ENCODE peak calls at places on chromosomes 16 and 17, in six cellular contexts. One of them, this sample, is unnamed.

GRCh38 chr17:81391964-81392908 is 3.0 kb upstream of the BAHCC1 start:
- DNase-seq in Right ventricle myocardium superior: peak; percentile 83
- DNase-seq in thoracic aorta: no peak
- DNase-seq in AG10803: peak; percentile 83
- DNase-seq in AG04450: no peak
- DNase-seq in stimulated activated CD4-positive, alpha-beta T cell treated with anti-CD3 and anti-CD28 coated beads, Interleukin-15, amount 100 ng/mL, for 1 hour: no peak
- DNase-seq in this sample: no peak

GRCh38 chr16:28106467-28106866 is 43.0 kb upstream of the GSG1L start:
- DNase-seq in Right ventricle myocardium superior: no peak
- DNase-seq in thoracic aorta: no peak
- DNase-seq in AG10803: no peak
- DNase-seq in AG04450: no peak
- DNase-seq in stimulated activated CD4-positive, alpha-beta T cell treated with anti-CD3 and anti-CD28 coated beads, Interleukin-15, amount 100 ng/mL, for 1 hour: no peak
- DNase-seq in this sample: no peak

GRCh38 chr16:49539758-49540157 is 166.2 kb downstream of the C16orf78 start:
- DNase-seq in Right ventricle myocardium superior: no peak
- DNase-seq in thoracic aorta: no peak
- DNase-seq in AG10803: no peak
- DNase-seq in AG04450: no peak
- DNase-seq in stimulated activated CD4-positive, alpha-beta T cell treated with anti-CD3 and anti-CD28 coated beads, Interleukin-15, amount 100 ng/mL, for 1 hour: no peak
- DNase-seq in this sample: no peak

GRCh38 chr17:60863892-60864673 is 186.4 kb downstream of the BCAS3 start:
- DNase-seq in Right ventricle myocardium superior: no peak
- DNase-seq in thoracic aorta: no peak
- DNase-seq in AG10803: peak; percentile 53
- DNase-seq in AG04450: no peak
- DNase-seq in stimulated activated CD4-positive, alpha-beta T cell treated with anti-CD3 and anti-CD28 coated beads, Interleukin-15, amount 100 ng/mL, for 1 hour: no peak
- DNase-seq in this sample: no peak

GRCh38 chr16:51393381-51394005 is 242.4 kb upstream of the SALL1 start:
- DNase-seq in Right ventricle myocardium superior: no peak
- DNase-seq in thoracic aorta: no peak
- DNase-seq in AG10803: no peak
- DNase-seq in AG04450: no peak
- DNase-seq in stimulated activated CD4-positive, alpha-beta T cell treated with anti-CD3 and anti-CD28 coated beads, Interleukin-15, amount 100 ng/mL, for 1 hour: no peak
- DNase-seq in this sample: no peak

GRCh38 chr17:17818088-17818526 is 18.7 kb downstream of the SREBF1 start:
- DNase-seq in Right ventricle myocardium superior: no peak
- DNase-seq in thoracic aorta: no peak
- DNase-seq in AG10803: no peak
- DNase-seq in AG04450: no peak
- DNase-seq in stimulated activated CD4-positive, alpha-beta T cell treated with anti-CD3 and anti-CD28 coated beads, Interleukin-15, amount 100 ng/mL, for 1 hour: no peak
- DNase-seq in this sample: no peak

GRCh38 chr17:82800885-82801284 is 38.9 kb downstream of the ZNF750 start:
- DNase-seq in Right ventricle myocardium superior: no peak
- DNase-seq in thoracic aorta: no peak
- DNase-seq in AG10803: no peak
- DNase-seq in AG04450: no peak
- DNase-seq in stimulated activated CD4-positive, alpha-beta T cell treated with anti-CD3 and anti-CD28 coated beads, Interleukin-15, amount 100 ng/mL, for 1 hour: no peak
- DNase-seq in this sample: no peak

GRCh38 chr17:57370051-57370581 is 113.8 kb downstream of the MSI2 start:
- DNase-seq in Right ventricle myocardium superior: no peak
- DNase-seq in thoracic aorta: no peak
- DNase-seq in AG10803: peak; percentile 73
- DNase-seq in AG04450: peak; percentile 70
- DNase-seq in stimulated activated CD4-positive, alpha-beta T cell treated with anti-CD3 and anti-CD28 coated beads, Interleukin-15, amount 100 ng/mL, for 1 hour: no peak
- DNase-seq in this sample: no peak

GRCh38 chr17:56114469-56114868 is 38.8 kb upstream of the ANKFN1 start:
- DNase-seq in Right ventricle myocardium superior: no peak
- DNase-seq in thoracic aorta: no peak
- DNase-seq in AG10803: no peak
- DNase-seq in AG04450: no peak
- DNase-seq in stimulated activated CD4-positive, alpha-beta T cell treated with anti-CD3 and anti-CD28 coated beads, Interleukin-15, amount 100 ng/mL, for 1 hour: no peak
- DNase-seq in this sample: no peak

GRCh38 chr16:57265850-57266530 is 18.5 kb downstream of the PLLP start:
- DNase-seq in Right ventricle myocardium superior: peak; percentile 86
- DNase-seq in thoracic aorta: no peak
- DNase-seq in AG10803: peak; percentile 40
- DNase-seq in AG04450: no peak
- DNase-seq in stimulated activated CD4-positive, alpha-beta T cell treated with anti-CD3 and anti-CD28 coated beads, Interleukin-15, amount 100 ng/mL, for 1 hour: no peak
- DNase-seq in this sample: no peak

GRCh38 chr17:58575511-58575910 is 61.1 kb upstream of the MTMR4 start:
- DNase-seq in Right ventricle myocardium superior: no peak
- DNase-seq in thoracic aorta: no peak
- DNase-seq in AG10803: peak; percentile 55
- DNase-seq in AG04450: no peak
- DNase-seq in stimulated activated CD4-positive, alpha-beta T cell treated with anti-CD3 and anti-CD28 coated beads, Interleukin-15, amount 100 ng/mL, for 1 hour: no peak
- DNase-seq in this sample: no peak

GRCh38 chr17:37743875-37744632 is 805 bp downstream of the HNF1B start:
- DNase-seq in Right ventricle myocardium superior: no peak
- DNase-seq in thoracic aorta: no peak
- DNase-seq in AG10803: no peak
- DNase-seq in AG04450: no peak
- DNase-seq in stimulated activated CD4-positive, alpha-beta T cell treated with anti-CD3 and anti-CD28 coated beads, Interleukin-15, amount 100 ng/mL, for 1 hour: no peak
- DNase-seq in this sample: no peak

GRCh38 chr16:69844441-69844840 is 82.3 kb downstream of the WWP2 start:
- DNase-seq in Right ventricle myocardium superior: no peak
- DNase-seq in thoracic aorta: no peak
- DNase-seq in AG10803: no peak
- DNase-seq in AG04450: no peak
- DNase-seq in stimulated activated CD4-positive, alpha-beta T cell treated with anti-CD3 and anti-CD28 coated beads, Interleukin-15, amount 100 ng/mL, for 1 hour: no peak
- DNase-seq in this sample: no peak

GRCh38 chr17:1999557-2000251 is 25.4 kb downstream of the RTN4RL1 start:
- DNase-seq in Right ventricle myocardium superior: peak; percentile 78
- DNase-seq in thoracic aorta: no peak
- DNase-seq in AG10803: peak; percentile 39
- DNase-seq in AG04450: no peak
- DNase-seq in stimulated activated CD4-positive, alpha-beta T cell treated with anti-CD3 and anti-CD28 coated beads, Interleukin-15, amount 100 ng/mL, for 1 hour: no peak
- DNase-seq in this sample: peak; percentile 73

GRCh38 chr17:2262146-2262587 is 41.4 kb downstream of the SMG6 start:
- DNase-seq in Right ventricle myocardium superior: no peak
- DNase-seq in thoracic aorta: no peak
- DNase-seq in AG10803: peak; percentile 90
- DNase-seq in AG04450: peak; percentile 46
- DNase-seq in stimulated activated CD4-positive, alpha-beta T cell treated with anti-CD3 and anti-CD28 coated beads, Interleukin-15, amount 100 ng/mL, for 1 hour: no peak
- DNase-seq in this sample: no peak

GRCh38 chr17:79844869-79845600 is 5.8 kb upstream of the CBX4 start:
- DNase-seq in Right ventricle myocardium superior: peak; percentile 71
- DNase-seq in thoracic aorta: no peak
- DNase-seq in AG10803: no peak
- DNase-seq in AG04450: no peak
- DNase-seq in stimulated activated CD4-positive, alpha-beta T cell treated with anti-CD3 and anti-CD28 coated beads, Interleukin-15, amount 100 ng/mL, for 1 hour: no peak
- DNase-seq in this sample: no peak

GRCh38 chr16:24986512-24987303 is 28.5 kb downstream of the ARHGAP17 start:
- DNase-seq in Right ventricle myocardium superior: peak; percentile 61
- DNase-seq in thoracic aorta: no peak
- DNase-seq in AG10803: peak; percentile 86
- DNase-seq in AG04450: no peak
- DNase-seq in stimulated activated CD4-positive, alpha-beta T cell treated with anti-CD3 and anti-CD28 coated beads, Interleukin-15, amount 100 ng/mL, for 1 hour: no peak
- DNase-seq in this sample: peak; percentile 25

GRCh38 chr17:53791551-53791950 is 31.2 kb upstream of the KIF2B start:
- DNase-seq in Right ventricle myocardium superior: no peak
- DNase-seq in thoracic aorta: no peak
- DNase-seq in AG10803: no peak
- DNase-seq in AG04450: no peak
- DNase-seq in stimulated activated CD4-positive, alpha-beta T cell treated with anti-CD3 and anti-CD28 coated beads, Interleukin-15, amount 100 ng/mL, for 1 hour: no peak
- DNase-seq in this sample: no peak

GRCh38 chr16:2090819-2091721 is 43.3 kb downstream of the TSC2 start:
- DNase-seq in Right ventricle myocardium superior: peak; percentile 66
- DNase-seq in thoracic aorta: no peak
- DNase-seq in AG10803: no peak
- DNase-seq in AG04450: no peak
- DNase-seq in stimulated activated CD4-positive, alpha-beta T cell treated with anti-CD3 and anti-CD28 coated beads, Interleukin-15, amount 100 ng/mL, for 1 hour: no peak
- DNase-seq in this sample: peak; percentile 81

GRCh38 chr17:28901866-28902818 is 737 bp downstream of the DHRS13 start:
- DNase-seq in Right ventricle myocardium superior: peak; percentile 70
- DNase-seq in thoracic aorta: no peak
- DNase-seq in AG10803: peak; percentile 30
- DNase-seq in AG04450: no peak
- DNase-seq in stimulated activated CD4-positive, alpha-beta T cell treated with anti-CD3 and anti-CD28 coated beads, Interleukin-15, amount 100 ng/mL, for 1 hour: peak; percentile 47
- DNase-seq in this sample: no peak

GRCh38 chr16:15482068-15482747 is 47.8 kb downstream of the BMERB1 start:
- DNase-seq in Right ventricle myocardium superior: no peak
- DNase-seq in thoracic aorta: no peak
- DNase-seq in AG10803: peak; percentile 92
- DNase-seq in AG04450: peak; percentile 95
- DNase-seq in stimulated activated CD4-positive, alpha-beta T cell treated with anti-CD3 and anti-CD28 coated beads, Interleukin-15, amount 100 ng/mL, for 1 hour: no peak
- DNase-seq in this sample: no peak

GRCh38 chr17:70454377-70454776 is 285.0 kb downstream of the KCNJ2 start:
- DNase-seq in Right ventricle myocardium superior: no peak
- DNase-seq in thoracic aorta: no peak
- DNase-seq in AG10803: no peak
- DNase-seq in AG04450: no peak
- DNase-seq in stimulated activated CD4-positive, alpha-beta T cell treated with anti-CD3 and anti-CD28 coated beads, Interleukin-15, amount 100 ng/mL, for 1 hour: no peak
- DNase-seq in this sample: no peak

GRCh38 chr17:74921769-74922168 is 1.3 kb downstream of the USH1G start:
- DNase-seq in Right ventricle myocardium superior: no peak
- DNase-seq in thoracic aorta: no peak
- DNase-seq in AG10803: no peak
- DNase-seq in AG04450: no peak
- DNase-seq in stimulated activated CD4-positive, alpha-beta T cell treated with anti-CD3 and anti-CD28 coated beads, Interleukin-15, amount 100 ng/mL, for 1 hour: no peak
- DNase-seq in this sample: no peak

GRCh38 chr16:1474796-1475551 is at the start of gene CLCN7:
- DNase-seq in Right ventricle myocardium superior: peak; percentile 97
- DNase-seq in thoracic aorta: peak; percentile 68
- DNase-seq in AG10803: peak; percentile 84
- DNase-seq in AG04450: peak; percentile 53
- DNase-seq in stimulated activated CD4-positive, alpha-beta T cell treated with anti-CD3 and anti-CD28 coated beads, Interleukin-15, amount 100 ng/mL, for 1 hour: peak; percentile 85
- DNase-seq in this sample: peak; percentile 44

GRCh38 chr16:31354394-31355291 is at the start of gene ITGAX:
- DNase-seq in Right ventricle myocardium superior: peak; percentile 72
- DNase-seq in thoracic aorta: no peak
- DNase-seq in AG10803: no peak
- DNase-seq in AG04450: no peak
- DNase-seq in stimulated activated CD4-positive, alpha-beta T cell treated with anti-CD3 and anti-CD28 coated beads, Interleukin-15, amount 100 ng/mL, for 1 hour: no peak
- DNase-seq in this sample: no peak

GRCh38 chr17:41199421-41200098 is 9.9 kb downstream of the KRTAP9-1 start:
- DNase-seq in Right ventricle myocardium superior: no peak
- DNase-seq in thoracic aorta: no peak
- DNase-seq in AG10803: no peak
- DNase-seq in AG04450: no peak
- DNase-seq in stimulated activated CD4-positive, alpha-beta T cell treated with anti-CD3 and anti-CD28 coated beads, Interleukin-15, amount 100 ng/mL, for 1 hour: no peak
- DNase-seq in this sample: peak; percentile 57

GRCh38 chr17:81908793-81909192 is 2.4 kb downstream of the PCYT2 start:
- DNase-seq in Right ventricle myocardium superior: no peak
- DNase-seq in thoracic aorta: no peak
- DNase-seq in AG10803: no peak
- DNase-seq in AG04450: no peak
- DNase-seq in stimulated activated CD4-positive, alpha-beta T cell treated with anti-CD3 and anti-CD28 coated beads, Interleukin-15, amount 100 ng/mL, for 1 hour: no peak
- DNase-seq in this sample: no peak

This sample was measured in DMS153.